ENCODE peak calls at places on chromosome 9, in eight cellular contexts. One of them, this sample, is unnamed.

GRCh38 chr9:93560991-93561390 is 15.4 kb upstream of the PHF2 start:
- DNase-seq in GM03348: no peak
- DNase-seq in glutamatergic neuron: no peak
- DNase-seq in thoracic aorta: no peak
- DNase-seq in RWPE1: no peak
- DNase-seq in brain microvascular endothelial cell: no peak
- DNase-seq in fibroblast of lung: no peak
- DNase-seq in nucleus accumbens: no peak
- DNase-seq in this sample: no peak

GRCh38 chr9:94900222-94901018 is 173.9 kb downstream of the AOPEP start:
- DNase-seq in thoracic aorta: no peak
- DNase-seq in fibroblast of lung: peak; percentile 99
- DNase-seq in brain microvascular endothelial cell: peak; percentile 89
- DNase-seq in nucleus accumbens: no peak
- DNase-seq in glutamatergic neuron: no peak
- DNase-seq in RWPE1: peak; percentile 81
- DNase-seq in GM03348: peak; percentile 72
- DNase-seq in this sample: peak; percentile 90

GRCh38 chr9:111759762-111760639 is 34.7 kb downstream of the SHOC1 start:
- DNase-seq in RWPE1: peak; percentile 71
- DNase-seq in GM03348: peak; percentile 75
- DNase-seq in thoracic aorta: no peak
- DNase-seq in nucleus accumbens: no peak
- DNase-seq in brain microvascular endothelial cell: peak; percentile 91
- DNase-seq in fibroblast of lung: peak; percentile 90
- DNase-seq in glutamatergic neuron: no peak
- DNase-seq in this sample: peak; percentile 82

GRCh38 chr9:136090768-136091581 is 4.1 kb downstream of the NACC2 start:
- DNase-seq in thoracic aorta: no peak
- DNase-seq in nucleus accumbens: no peak
- DNase-seq in RWPE1: no peak
- DNase-seq in GM03348: no peak
- DNase-seq in fibroblast of lung: no peak
- DNase-seq in glutamatergic neuron: peak; percentile 15
- DNase-seq in brain microvascular endothelial cell: no peak
- DNase-seq in this sample: no peak

GRCh38 chr9:68800836-68801235 is 95.8 kb downstream of the PIP5K1B start:
- DNase-seq in fibroblast of lung: no peak
- DNase-seq in RWPE1: no peak
- DNase-seq in GM03348: no peak
- DNase-seq in glutamatergic neuron: no peak
- DNase-seq in thoracic aorta: no peak
- DNase-seq in brain microvascular endothelial cell: no peak
- DNase-seq in nucleus accumbens: no peak
- DNase-seq in this sample: no peak

GRCh38 chr9:130117816-130118632 is 54.2 kb upstream of the NCS1 start:
- DNase-seq in fibroblast of lung: peak; percentile 61
- DNase-seq in glutamatergic neuron: no peak
- DNase-seq in RWPE1: no peak
- DNase-seq in brain microvascular endothelial cell: peak; percentile 21
- DNase-seq in GM03348: peak; percentile 73
- DNase-seq in thoracic aorta: peak; percentile 22
- DNase-seq in nucleus accumbens: no peak
- DNase-seq in this sample: peak; percentile 41

GRCh38 chr9:136494531-136495215 is 11.8 kb upstream of the SEC16A start:
- DNase-seq in RWPE1: no peak
- DNase-seq in thoracic aorta: no peak
- DNase-seq in fibroblast of lung: no peak
- DNase-seq in brain microvascular endothelial cell: peak; percentile 20
- DNase-seq in glutamatergic neuron: no peak
- DNase-seq in GM03348: no peak
- DNase-seq in nucleus accumbens: peak; percentile 56
- DNase-seq in this sample: no peak

GRCh38 chr9:98995059-98995665 is 51.5 kb downstream of the COL15A1 start:
- DNase-seq in glutamatergic neuron: no peak
- DNase-seq in RWPE1: no peak
- DNase-seq in thoracic aorta: no peak
- DNase-seq in nucleus accumbens: peak; percentile 51
- DNase-seq in brain microvascular endothelial cell: no peak
- DNase-seq in fibroblast of lung: peak; percentile 63
- DNase-seq in GM03348: peak; percentile 71
- DNase-seq in this sample: no peak

This sample was measured in bronchial epithelial cell.